ENCODE peak calls at places on chromosomes 11 and 22, in four cellular contexts. A, H, D and J are unnamed samples.

GRCh38 chr11:4615856-4616444 is 7.9 kb upstream of the TRIM68 start:
- DNase-seq in A (no peak), D (no peak), H (no peak), J (no peak)

GRCh38 chr11:61694971-61695706 is 14.9 kb downstream of the DAGLA start:
- DNase-seq in A (no peak), D (no peak), H (no peak), J (no peak)

GRCh38 chr11:46237248-46238077 is 40.0 kb upstream of the CREB3L1 start:
- DNase-seq in D (no peak), H (peak), A (peak), J (no peak)

GRCh38 chr11:35151896-35152295 is 12.9 kb downstream of the CD44 start:
- DNase-seq in H (no peak), A (no peak), D (no peak), J (no peak)

GRCh38 chr11:32960553-32961164 is 55.0 kb upstream of the DEPDC7 start:
- DNase-seq in H (no peak), A (peak), D (peak), J (no peak)

GRCh38 chr11:19995131-19995530 is 165.1 kb downstream of the DBX1 start:
- DNase-seq in H (no peak), D (no peak), A (peak), J (no peak)

GRCh38 chr22:41576877-41577276 is 12.8 kb downstream of the PMM1 start:
- DNase-seq in A (peak), H (peak), D (no peak), J (peak)

GRCh38 chr22:24683671-24684070 is 80.7 kb downstream of the GGT1 start:
- DNase-seq in D (peak), H (no peak), A (peak), J (no peak)

GRCh38 chr22:45010532-45010900 is 711 bp upstream of the PHF21B start:
- DNase-seq in A (no peak), H (no peak), D (no peak), J (no peak)

GRCh38 chr11:72627594-72628281 is 46.5 kb downstream of the PDE2A start:
- DNase-seq in A (no peak), D (no peak), H (no peak), J (no peak)

GRCh38 chr11:7511405-7511804 is 2.4 kb upstream of the PPFIBP2 start:
- DNase-seq in A (peak), D (no peak), H (no peak), J (no peak)

GRCh38 chr11:33735426-33736147 is 636 bp downstream of the CD59 start:
- DNase-seq in H (peak), A (no peak), D (no peak), J (peak)

GRCh38 chr11:93838967-93839366 is 11.5 kb downstream of the VSTM5 start:
- DNase-seq in H (no peak), A (no peak), D (no peak), J (no peak)

GRCh38 chr22:25172153-25172552 is 27.5 kb upstream of the CRYBB3 start:
- DNase-seq in H (no peak), A (no peak), D (no peak), J (no peak)

GRCh38 chr11:8610532-8611116 is 16.6 kb upstream of the STK33 start:
- DNase-seq in H (peak), D (no peak), A (no peak), J (no peak)

GRCh38 chr11:2812371-2812991 is 73.1 kb downstream of the CDKN1C start:
- DNase-seq in H (no peak), D (no peak), A (peak), J (no peak)